ENCODE peak calls at places on chromosome 1, in seven cellular contexts. W is WTC11, F is gastrocnemius medialis, J is heart left ventricle, Q is Calu3, R is kidney, N is PC-3. D is an unnamed sample.

GRCh38 chr1:241074507-241074906 is 282.5 kb downstream of the RGS7 start:
- DNase-seq in W (no peak), F (no peak), J (no peak), Q (no peak), R (no peak), N (no peak), D (no peak)

GRCh38 chr1:43653339-43653738 is 3.4 kb downstream of the KDM4A start:
- DNase-seq in W (peak), F (no peak), J (no peak), Q (peak), R (no peak), N (peak), D (no peak)

GRCh38 chr1:85581138-85581801 is 709 bp downstream of the CCN1 start:
- DNase-seq in W (peak), F (peak), J (peak), Q (peak), R (peak), N (peak), D (peak)

GRCh38 chr1:204564835-204565234 is 48.6 kb downstream of the MDM4 start:
- DNase-seq in W (no peak), F (no peak), J (no peak), Q (no peak), R (no peak), N (no peak), D (peak)

GRCh38 chr1:178101266-178101630 is 7.3 kb downstream of the RASAL2 start:
- DNase-seq in W (no peak), F (no peak), J (no peak), Q (no peak), R (no peak), N (no peak), D (no peak)

GRCh38 chr1:207884276-207885029 is 26.5 kb downstream of the CD34 start:
- DNase-seq in W (no peak), F (no peak), J (no peak), Q (no peak), R (no peak), N (no peak), D (no peak)

GRCh38 chr1:115907092-115907491 is 66.2 kb upstream of the NHLH2 start:
- DNase-seq in W (no peak), F (no peak), J (no peak), Q (no peak), R (no peak), N (no peak), D (no peak)

GRCh38 chr1:199743227-199743626 is 284.3 kb upstream of the NR5A2 start:
- DNase-seq in W (no peak), F (no peak), J (no peak), Q (no peak), R (no peak), N (peak), D (no peak)

GRCh38 chr1:109432336-109432735 is 6.1 kb upstream of the PSMA5 start:
- DNase-seq in W (no peak), F (no peak), J (no peak), Q (no peak), R (no peak), N (no peak), D (no peak)

GRCh38 chr1:92317836-92318493 is 19.1 kb downstream of the RPAP2 start:
- DNase-seq in W (no peak), F (no peak), J (no peak), Q (no peak), R (no peak), N (no peak), D (no peak)

GRCh38 chr1:28864695-28865094 is 49.7 kb upstream of the EPB41 start:
- DNase-seq in W (no peak), F (no peak), J (no peak), Q (no peak), R (no peak), N (no peak), D (no peak)

GRCh38 chr1:118862755-118863154 is 125.4 kb downstream of the TBX15 start:
- DNase-seq in W (no peak), F (no peak), J (no peak), Q (no peak), R (no peak), N (no peak), D (no peak)

GRCh38 chr1:33228935-33229487 is 27.3 kb upstream of the ZNF362 start:
- DNase-seq in W (no peak), F (peak), J (peak), Q (no peak), R (no peak), N (peak), D (no peak)

GRCh38 chr1:87805661-87806376 is 477.1 kb downstream of the LMO4 start:
- DNase-seq in W (no peak), F (no peak), J (no peak), Q (peak), R (no peak), N (peak), D (no peak)

GRCh38 chr1:7404046-7404742 is 366.9 kb upstream of the VAMP3 start:
- DNase-seq in W (no peak), F (no peak), J (no peak), Q (no peak), R (no peak), N (no peak), D (peak)

GRCh38 chr1:230123280-230124186 is 56.5 kb downstream of the GALNT2 start:
- DNase-seq in W (no peak), F (no peak), J (no peak), Q (no peak), R (no peak), N (no peak), D (peak)

GRCh38 chr1:200518524-200518923 is 102.0 kb downstream of the KIF14 start:
- DNase-seq in W (no peak), F (no peak), J (no peak), Q (no peak), R (no peak), N (no peak), D (no peak)

GRCh38 chr1:205739348-205740160 is 10.4 kb downstream of the NUCKS1 start:
- DNase-seq in W (no peak), F (no peak), J (no peak), Q (no peak), R (no peak), N (no peak), D (no peak)

GRCh38 chr1:42529724-42530161 is 66.7 kb downstream of the CCDC30 start:
- DNase-seq in W (no peak), F (no peak), J (no peak), Q (peak), R (no peak), N (peak), D (no peak)

GRCh38 chr1:219587817-219588561 is 24.9 kb downstream of the ZC3H11B start:
- DNase-seq in W (no peak), F (no peak), J (no peak), Q (no peak), R (no peak), N (no peak), D (no peak)

GRCh38 chr1:115678141-115678540 is 36.4 kb downstream of the VANGL1 start:
- DNase-seq in W (no peak), F (no peak), J (no peak), Q (no peak), R (no peak), N (no peak), D (no peak)

GRCh38 chr1:110155878-110156522 is 5.7 kb downstream of the SLC6A17 start:
- DNase-seq in W (peak), F (no peak), J (peak), Q (peak), R (peak), N (peak), D (peak)

GRCh38 chr1:5503556-5504363 is 488.5 kb downstream of the NPHP4 start:
- DNase-seq in W (no peak), F (no peak), J (no peak), Q (no peak), R (peak), N (no peak), D (no peak)

GRCh38 chr1:30467101-30467500 is 256.3 kb downstream of the MATN1 start:
- DNase-seq in W (no peak), F (no peak), J (no peak), Q (no peak), R (peak), N (no peak), D (no peak)

GRCh38 chr1:204313675-204314074 is 46.1 kb downstream of the PLEKHA6 start:
- DNase-seq in W (no peak), F (no peak), J (no peak), Q (no peak), R (no peak), N (no peak), D (no peak)

GRCh38 chr1:6343506-6344405 is 49.8 kb downstream of the ACOT7 start:
- DNase-seq in W (peak), F (peak), J (peak), Q (peak), R (no peak), N (peak), D (peak)

GRCh38 chr1:228838717-228839500 is 103.6 kb downstream of the RHOU start:
- DNase-seq in W (no peak), F (no peak), J (no peak), Q (no peak), R (no peak), N (peak), D (no peak)

GRCh38 chr1:62325696-62326095 is 6.5 kb upstream of the KANK4 start:
- DNase-seq in W (no peak), F (no peak), J (no peak), Q (no peak), R (no peak), N (peak), D (no peak)

GRCh38 chr1:190792873-190793272 is 315.2 kb upstream of the BRINP3 start:
- DNase-seq in W (no peak), F (no peak), J (no peak), Q (no peak), R (peak), N (no peak), D (no peak)

GRCh38 chr1:179314928-179315327 is 21.3 kb downstream of the SOAT1 start:
- DNase-seq in W (no peak), F (no peak), J (no peak), Q (no peak), R (no peak), N (no peak), D (no peak)

GRCh38 chr1:2020310-2020655 is 1.1 kb downstream of the GABRD start:
- DNase-seq in W (no peak), F (no peak), J (no peak), Q (no peak), R (no peak), N (no peak), D (no peak)

DNA sequence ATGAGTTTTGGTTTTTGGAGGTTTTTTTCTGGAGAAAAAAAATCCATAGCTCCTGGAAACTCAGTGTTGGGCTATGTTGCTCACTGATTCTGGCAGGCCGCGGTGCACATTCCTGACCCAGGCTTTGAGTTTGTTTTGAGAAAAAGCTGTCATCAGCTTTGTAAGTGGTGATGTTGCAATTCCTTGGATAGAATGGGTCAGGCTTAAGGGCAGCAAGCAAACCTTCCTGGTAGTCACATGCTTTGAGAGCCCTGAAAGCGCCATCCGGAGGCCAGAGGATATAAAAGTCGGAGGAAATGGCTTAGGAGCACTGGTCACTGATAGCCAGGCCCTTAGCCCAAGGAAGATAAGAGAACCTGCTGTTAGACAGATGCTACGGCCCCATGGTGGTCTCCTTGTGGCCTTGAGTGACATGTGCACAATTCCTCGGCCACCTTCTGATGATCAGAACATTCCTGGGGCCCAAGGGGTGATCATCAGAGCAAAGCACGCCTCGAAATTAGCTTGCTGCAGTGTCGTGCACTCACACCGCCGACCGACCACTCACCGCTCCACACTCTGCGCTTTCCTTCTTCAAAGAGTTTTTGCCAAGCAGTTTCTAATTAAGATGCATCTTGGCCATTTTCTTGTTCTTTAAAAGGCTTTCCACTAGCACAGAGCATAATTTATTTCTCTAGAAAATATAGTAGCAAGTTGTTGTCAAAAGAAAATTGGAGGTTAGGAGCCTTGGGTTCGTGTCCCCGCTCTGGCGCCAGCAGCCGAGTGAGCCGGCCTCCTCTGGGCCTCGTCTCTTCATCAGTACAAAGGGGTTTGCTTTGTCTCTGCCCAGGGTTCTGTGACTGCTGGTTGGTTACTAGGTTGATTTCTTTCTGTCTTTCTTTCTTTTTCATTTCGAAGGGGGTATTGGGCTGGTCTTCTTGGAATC is 78.7 kb downstream of the MAN1C1 start:
- DNase-seq in W (peak), F (peak), J (peak), Q (peak), R (peak), N (no peak), D (no peak)
- TF ChIP-seq CTCF in W (no peak), F (no peak), J (peak), Q (no peak), R (peak), N (no peak), D (no peak)

GRCh38 chr1:66924756-66925557 is at the start of the genes DNAI4 and MIER1:
- DNase-seq in W (peak), F (peak), J (peak), Q (peak), R (peak), N (peak), D (peak)
- TF ChIP-seq CTCF in W (no peak), F (peak), J (no peak), Q (peak), R (peak), N (no peak), D (peak)

DNA sequence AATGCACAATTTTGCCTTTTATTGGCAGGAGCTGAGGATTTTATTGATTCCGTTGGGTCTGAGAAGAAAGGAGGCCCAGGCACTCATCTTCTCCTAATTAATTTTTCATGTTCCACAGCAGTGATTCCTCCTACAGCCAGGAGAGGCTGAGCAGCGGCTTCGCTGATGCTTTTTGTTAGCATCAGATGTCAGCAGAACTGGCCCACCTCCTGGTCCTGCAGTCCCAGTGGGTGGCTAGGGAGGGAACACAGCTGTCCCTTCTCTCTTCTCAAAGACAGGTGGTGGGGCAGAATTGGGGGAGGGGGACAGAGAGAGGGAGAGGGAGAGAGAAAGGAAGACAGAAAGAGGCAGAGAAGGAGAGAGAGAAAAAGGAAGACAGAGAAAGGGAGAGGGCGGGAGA is 5.7 kb downstream of the MT1HL1 start:
- DNase-seq in W (no peak), F (no peak), J (peak), Q (no peak), R (no peak), N (no peak), D (no peak)
- TF ChIP-seq CTCF in W (no peak), F (no peak), J (no peak), Q (no peak), R (no peak), N (no peak), D (no peak)

GRCh38 chr1:154179951-154180687 is 11.8 kb downstream of the TPM3 start:
- DNase-seq in W (peak), F (no peak), J (no peak), Q (peak), R (no peak), N (no peak), D (peak)

GRCh38 chr1:154178856-154179811 is 12.8 kb downstream of the TPM3 start:
- DNase-seq in W (no peak), F (no peak), J (no peak), Q (no peak), R (no peak), N (no peak), D (no peak)

GRCh38 chr1:154181944-154182341 is 10.0 kb downstream of the TPM3 start:
- DNase-seq in W (no peak), F (no peak), J (no peak), Q (no peak), R (no peak), N (no peak), D (no peak)

GRCh38 chr1:154183045-154183968 is 8.6 kb downstream of the TPM3 start:
- DNase-seq in W (peak), F (peak), J (peak), Q (peak), R (peak), N (peak), D (peak)

DNA sequence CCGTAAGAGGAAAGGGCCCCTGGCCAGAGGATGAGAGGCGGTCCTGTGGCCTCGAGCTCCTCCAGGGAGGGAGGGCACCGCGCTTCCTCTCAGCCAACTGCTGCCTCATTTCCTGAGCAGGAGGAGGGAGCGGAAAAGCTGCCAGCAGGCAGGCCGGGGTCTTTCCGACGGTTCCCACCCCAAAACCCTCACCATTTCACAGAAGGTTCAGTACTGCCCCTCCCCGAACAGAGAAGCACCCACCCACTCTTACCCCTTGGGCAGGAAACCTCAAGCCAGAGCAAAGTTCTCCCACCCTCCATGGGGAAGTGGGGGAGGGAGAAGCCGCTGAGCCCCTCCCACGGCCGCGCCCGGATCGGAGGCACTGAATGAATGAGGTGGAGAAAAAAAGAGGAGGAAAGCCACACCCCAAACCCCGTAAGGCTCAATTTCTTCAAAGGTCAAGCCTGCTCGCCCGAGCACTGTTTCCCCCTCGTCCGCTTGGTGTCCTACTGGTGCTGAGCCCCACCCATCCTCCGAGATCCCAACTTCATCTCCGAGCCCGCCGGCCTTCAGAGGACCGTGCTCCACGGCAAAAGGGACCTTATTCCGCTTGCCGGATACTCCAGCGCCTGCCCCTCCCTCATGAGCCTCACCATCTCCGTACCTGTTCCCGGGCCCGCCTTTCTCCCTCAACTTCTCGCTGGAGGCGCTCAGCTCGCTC is 9.4 kb downstream of the TPM3 start:
- DNase-seq in W (peak), F (peak), J (peak), Q (peak), R (peak), N (peak), D (peak)
- TF ChIP-seq CTCF in W (no peak), F (no peak), J (no peak), Q (no peak), R (no peak), N (no peak), D (no peak)

GRCh38 chr1:223712184-223712855 is at the start of gene CAPN2:
- DNase-seq in W (peak), F (peak), J (peak), Q (peak), R (peak), N (peak), D (peak)
- TF ChIP-seq CTCF in W (no peak), F (peak), J (peak), Q (peak), R (peak), N (peak), D (peak)

GRCh38 chr1:3530931-3531818 is 76.7 kb downstream of the ARHGEF16 start:
- DNase-seq in W (peak), F (peak), J (peak), Q (peak), R (peak), N (peak), D (no peak)

GRCh38 chr1:3531928-3532327 is 77.5 kb downstream of the ARHGEF16 start:
- DNase-seq in W (no peak), F (no peak), J (peak), Q (no peak), R (no peak), N (no peak), D (no peak)

GRCh38 chr1:3534803-3535637 is 76.3 kb downstream of the MEGF6 start:
- DNase-seq in W (no peak), F (peak), J (no peak), Q (no peak), R (no peak), N (no peak), D (no peak)

GRCh38 chr1:3535732-3536131 is 75.6 kb downstream of the MEGF6 start:
- DNase-seq in W (no peak), F (no peak), J (no peak), Q (no peak), R (no peak), N (no peak), D (no peak)

DNA sequence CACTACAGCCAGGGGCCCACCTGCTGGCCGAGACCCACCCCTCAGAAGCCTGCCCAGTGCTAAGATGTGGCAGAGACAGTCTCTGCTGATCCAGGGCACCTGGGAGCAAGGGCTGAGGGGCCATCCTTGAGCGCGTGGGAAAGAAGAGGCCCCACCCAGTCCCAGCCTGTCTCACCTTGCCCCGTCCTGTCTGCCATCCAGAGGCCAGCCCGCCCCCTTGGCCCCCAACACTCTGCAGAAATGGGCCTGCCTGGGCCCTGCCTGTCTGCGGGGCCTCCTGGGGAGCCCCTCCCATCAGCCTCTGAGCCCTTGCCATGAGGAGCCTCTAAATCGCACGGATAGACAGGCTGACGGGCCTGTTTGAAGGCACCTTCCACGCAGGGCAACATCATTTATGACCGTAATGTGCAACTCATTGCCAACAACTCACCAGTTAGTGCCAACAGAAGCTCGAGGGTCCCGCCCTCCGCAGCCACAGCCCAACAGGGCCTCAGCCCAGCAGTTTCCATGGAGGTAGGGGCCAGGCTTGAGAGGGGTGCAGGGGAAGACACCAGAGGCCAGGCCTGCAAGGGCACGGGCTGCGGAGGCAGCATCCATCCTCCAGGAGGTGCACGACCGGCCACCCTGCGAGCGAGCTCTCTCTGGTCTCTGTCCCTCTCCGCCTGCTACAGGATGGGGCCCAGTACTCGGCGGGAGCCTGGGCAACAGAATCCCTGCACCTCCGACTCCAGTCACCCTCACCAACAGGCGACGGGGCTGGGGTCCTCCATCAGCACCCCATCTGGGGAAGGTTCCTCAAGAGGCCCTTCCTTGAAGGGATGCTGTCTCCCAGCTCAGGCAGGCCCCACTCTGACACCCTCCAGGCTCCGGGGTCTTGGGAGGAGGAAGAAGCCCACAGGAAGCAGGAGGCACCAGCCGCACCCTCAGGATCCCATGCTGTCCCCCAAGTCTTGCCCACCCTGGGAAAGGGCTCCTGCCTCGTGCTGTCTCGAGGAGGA is 78.0 kb downstream of the MEGF6 start:
- DNase-seq in W (peak), F (no peak), J (no peak), Q (no peak), R (no peak), N (no peak), D (no peak)
- TF ChIP-seq CTCF in W (no peak), F (no peak), J (no peak), Q (no peak), R (no peak), N (no peak), D (no peak)

D was measured in GM13976.